ENCODE peak calls at places on chromosome 3, in eight cellular contexts. E is kidney glomerular epithelial cell; Y is NCI-H460; R is naive thymus-derived CD8-positive, alpha-beta T cell; N is activated CD8-positive, alpha-beta memory T cell treated with anti-CD3 and anti-CD28 coated beads for 1 hour; O is SHP77; H is stimulated activated CD4-positive, alpha-beta T cell treated with anti-CD3 and anti-CD28 coated beads, Interleukin-2, amount 100 ng/mL, for 48 hours; I is naive B cell. V is an unnamed sample.

GRCh38 chr3:11059090-11059798 is 66.7 kb downstream of the SLC6A1 start:
- DNase-seq in E (peak; percentile 67), Y (peak; percentile 54), R (no peak), N (no peak), O (peak; percentile 56), H (peak; percentile 32), I (no peak), V (no peak)

GRCh38 chr3:16427309-16427965 is 86.1 kb downstream of the RFTN1 start:
- DNase-seq in E (peak; percentile 23), Y (no peak), R (no peak), N (no peak), O (no peak), H (no peak), I (no peak), V (no peak)

GRCh38 chr3:64667887-64668581 is 19.8 kb downstream of the ADAMTS9 start:
- DNase-seq in E (no peak), Y (no peak), R (no peak), N (no peak), O (peak; percentile 17), H (no peak), I (no peak), V (no peak)

GRCh38 chr3:126358038-126358815 is 1.0 kb upstream of the KLF15 start:
- DNase-seq in E (no peak), Y (no peak), R (no peak), N (no peak), O (no peak), H (no peak), I (no peak), V (no peak)

GRCh38 chr3:10515884-10516495 is 10.6 kb upstream of the ATP2B2 start:
- DNase-seq in E (no peak), Y (no peak), R (no peak), N (no peak), O (no peak), H (no peak), I (no peak), V (no peak)

GRCh38 chr3:174035317-174035886 is 637.9 kb downstream of the NLGN1 start:
- DNase-seq in E (no peak), Y (no peak), R (no peak), N (no peak), O (peak; percentile 17), H (no peak), I (no peak), V (no peak)

GRCh38 chr3:27325419-27325818 is 43.8 kb downstream of the NEK10 start:
- DNase-seq in E (no peak), Y (no peak), R (no peak), N (no peak), O (no peak), H (no peak), I (no peak), V (no peak)

GRCh38 chr3:135248217-135248616 is 453.2 kb downstream of the EPHB1 start:
- DNase-seq in E (no peak), Y (no peak), R (no peak), N (no peak), O (no peak), H (no peak), I (no peak), V (no peak)

GRCh38 chr3:120147072-120147871 is 53.0 kb upstream of the GSK3B start:
- DNase-seq in E (no peak), Y (no peak), R (peak; percentile 51), N (peak; percentile 13), O (peak; percentile 19), H (no peak), I (peak; percentile 12), V (peak; percentile 32)

GRCh38 chr3:100634493-100635272 is 25.3 kb downstream of the ADGRG7 start:
- DNase-seq in E (no peak), Y (peak; percentile 36), R (no peak), N (no peak), O (peak; percentile 8), H (no peak), I (peak; percentile 24), V (no peak)

GRCh38 chr3:40299130-40299720 is 10.3 kb upstream of the EIF1B start:
- DNase-seq in E (no peak), Y (no peak), R (no peak), N (no peak), O (no peak), H (no peak), I (no peak), V (no peak)

GRCh38 chr3:72993391-72993790 is 3.2 kb upstream of the PPP4R2 start:
- DNase-seq in E (no peak), Y (no peak), R (no peak), N (no peak), O (no peak), H (no peak), I (no peak), V (no peak)

GRCh38 chr3:94336076-94336741 is 273.3 kb downstream of the NSUN3 start:
- DNase-seq in E (peak; percentile 58), Y (peak; percentile 38), R (no peak), N (no peak), O (no peak), H (no peak), I (no peak), V (no peak)

GRCh38 chr3:125116311-125117069 is 60.7 kb upstream of the HEG1 start:
- DNase-seq in E (peak; percentile 92), Y (no peak), R (no peak), N (no peak), O (no peak), H (no peak), I (no peak), V (no peak)

GRCh38 chr3:105878061-105878460 is 9.2 kb upstream of the CBLB start:
- DNase-seq in E (peak; percentile 50), Y (no peak), R (no peak), N (no peak), O (no peak), H (no peak), I (no peak), V (no peak)

GRCh38 chr3:114095808-114096207 is 39.3 kb downstream of the QTRT2 start:
- DNase-seq in E (no peak), Y (no peak), R (no peak), N (no peak), O (no peak), H (no peak), I (no peak), V (no peak)

GRCh38 chr3:48157215-48157840 is 30.9 kb downstream of the CDC25A start:
- DNase-seq in E (peak; percentile 56), Y (no peak), R (no peak), N (no peak), O (no peak), H (no peak), I (no peak), V (no peak)

GRCh38 chr3:41075958-41076357 is 123.3 kb upstream of the CTNNB1 start:
- DNase-seq in E (peak; percentile 11), Y (no peak), R (no peak), N (no peak), O (no peak), H (no peak), I (no peak), V (no peak)

GRCh38 chr3:177388209-177388608 is 190.9 kb upstream of the TBL1XR1 start:
- DNase-seq in E (no peak), Y (no peak), R (no peak), N (no peak), O (no peak), H (no peak), I (no peak), V (no peak)

GRCh38 chr3:140205598-140205997 is 270.6 kb downstream of the CLSTN2 start:
- DNase-seq in E (no peak), Y (no peak), R (no peak), N (no peak), O (no peak), H (no peak), I (no peak), V (no peak)

GRCh38 chr3:117485841-117486240 is 776.3 kb downstream of the TUSC7 start:
- DNase-seq in E (no peak), Y (no peak), R (no peak), N (no peak), O (no peak), H (no peak), I (no peak), V (no peak)

GRCh38 chr3:174955513-174956001 is 96.4 kb downstream of the NAALADL2 start:
- DNase-seq in E (peak; percentile 65), Y (no peak), R (no peak), N (no peak), O (no peak), H (no peak), I (no peak), V (no peak)

GRCh38 chr3:60301142-60301541 is 950.1 kb downstream of the FHIT start:
- DNase-seq in E (no peak), Y (no peak), R (no peak), N (no peak), O (no peak), H (no peak), I (no peak), V (no peak)

GRCh38 chr3:186109897-186110803 is 1.3 kb upstream of the ETV5 start:
- DNase-seq in E (no peak), Y (no peak), R (no peak), N (no peak), O (peak; percentile 33), H (no peak), I (no peak), V (no peak)

GRCh38 chr3:129365779-129366178 is 62.7 kb downstream of the EFCAB12 start:
- DNase-seq in E (no peak), Y (no peak), R (no peak), N (no peak), O (no peak), H (no peak), I (no peak), V (no peak)

GRCh38 chr3:178304758-178305157 is 231.5 kb upstream of the KCNMB2 start:
- DNase-seq in E (peak; percentile 54), Y (peak; percentile 19), R (no peak), N (no peak), O (no peak), H (no peak), I (no peak), V (no peak)

GRCh38 chr3:188918086-188918485 is 253.7 kb upstream of the TPRG1 start:
- DNase-seq in E (no peak), Y (no peak), R (no peak), N (no peak), O (no peak), H (no peak), I (no peak), V (no peak)

GRCh38 chr3:64552160-64552559 is 135.6 kb downstream of the ADAMTS9 start:
- DNase-seq in E (no peak), Y (no peak), R (no peak), N (no peak), O (no peak), H (no peak), I (no peak), V (no peak)